ENCODE peak calls at places on chromosomes 7 and 10, in five cellular contexts. One of them, this sample, is unnamed.

GRCh38 chr7:5997210-5997808 is 11.5 kb downstream of the PMS2 start:
- DNase-seq in uterus: peak; percentile 56
- DNase-seq in A549: peak; percentile 63
- DNase-seq in heart left ventricle: peak; percentile 45
- DNase-seq in glutamatergic neuron: peak; percentile 19
- DNase-seq in this sample: peak; percentile 23

GRCh38 chr10:79384773-79385391 is 37.6 kb downstream of the PPIF start:
- DNase-seq in A549: no peak
- DNase-seq in glutamatergic neuron: no peak
- DNase-seq in uterus: no peak
- DNase-seq in heart left ventricle: no peak
- DNase-seq in this sample: no peak

GRCh38 chr10:113297226-113297625 is 255.6 kb upstream of the HABP2 start:
- DNase-seq in glutamatergic neuron: no peak
- DNase-seq in heart left ventricle: no peak
- DNase-seq in A549: no peak
- DNase-seq in uterus: no peak
- DNase-seq in this sample: no peak

GRCh38 chr7:95861041-95861440 is 88.7 kb downstream of the DYNC1I1 start:
- DNase-seq in glutamatergic neuron: no peak
- DNase-seq in heart left ventricle: no peak
- DNase-seq in A549: no peak
- DNase-seq in uterus: no peak
- DNase-seq in this sample: no peak

GRCh38 chr10:61899663-61899996 is 1.9 kb upstream of the ARID5B start:
- DNase-seq in uterus: no peak
- DNase-seq in heart left ventricle: no peak
- DNase-seq in A549: no peak
- DNase-seq in glutamatergic neuron: no peak
- DNase-seq in this sample: no peak

GRCh38 chr10:77939561-77940001 is 13.0 kb upstream of the DLG5 start:
- DNase-seq in A549: no peak
- DNase-seq in uterus: peak; percentile 69
- DNase-seq in heart left ventricle: peak; percentile 70
- DNase-seq in glutamatergic neuron: no peak
- DNase-seq in this sample: no peak

GRCh38 chr10:98414932-98415709 is at the start of gene PYROXD2:
- DNase-seq in glutamatergic neuron: peak; percentile 78
- DNase-seq in A549: peak; percentile 84
- DNase-seq in heart left ventricle: peak; percentile 96
- DNase-seq in uterus: peak; percentile 92
- DNase-seq in this sample: peak; percentile 72

GRCh38 chr7:140196361-140197217 is 19.8 kb upstream of the KDM7A start:
- DNase-seq in A549: no peak
- DNase-seq in uterus: peak; percentile 18
- DNase-seq in heart left ventricle: peak; percentile 38
- DNase-seq in glutamatergic neuron: no peak
- DNase-seq in this sample: no peak

GRCh38 chr7:127437772-127438330 is 45.3 kb upstream of the ZNF800 start:
- DNase-seq in glutamatergic neuron: no peak
- DNase-seq in A549: no peak
- DNase-seq in heart left ventricle: no peak
- DNase-seq in uterus: no peak
- DNase-seq in this sample: no peak

GRCh38 chr7:95794917-95795515 is 22.7 kb downstream of the DYNC1I1 start:
- DNase-seq in glutamatergic neuron: no peak
- DNase-seq in uterus: no peak
- DNase-seq in A549: no peak
- DNase-seq in heart left ventricle: no peak
- DNase-seq in this sample: peak; percentile 9

GRCh38 chr10:90148121-90148855 is 446.9 kb downstream of the KIF20B start:
- DNase-seq in heart left ventricle: no peak
- DNase-seq in uterus: no peak
- DNase-seq in A549: no peak
- DNase-seq in glutamatergic neuron: no peak
- DNase-seq in this sample: peak; percentile 11

DNA sequence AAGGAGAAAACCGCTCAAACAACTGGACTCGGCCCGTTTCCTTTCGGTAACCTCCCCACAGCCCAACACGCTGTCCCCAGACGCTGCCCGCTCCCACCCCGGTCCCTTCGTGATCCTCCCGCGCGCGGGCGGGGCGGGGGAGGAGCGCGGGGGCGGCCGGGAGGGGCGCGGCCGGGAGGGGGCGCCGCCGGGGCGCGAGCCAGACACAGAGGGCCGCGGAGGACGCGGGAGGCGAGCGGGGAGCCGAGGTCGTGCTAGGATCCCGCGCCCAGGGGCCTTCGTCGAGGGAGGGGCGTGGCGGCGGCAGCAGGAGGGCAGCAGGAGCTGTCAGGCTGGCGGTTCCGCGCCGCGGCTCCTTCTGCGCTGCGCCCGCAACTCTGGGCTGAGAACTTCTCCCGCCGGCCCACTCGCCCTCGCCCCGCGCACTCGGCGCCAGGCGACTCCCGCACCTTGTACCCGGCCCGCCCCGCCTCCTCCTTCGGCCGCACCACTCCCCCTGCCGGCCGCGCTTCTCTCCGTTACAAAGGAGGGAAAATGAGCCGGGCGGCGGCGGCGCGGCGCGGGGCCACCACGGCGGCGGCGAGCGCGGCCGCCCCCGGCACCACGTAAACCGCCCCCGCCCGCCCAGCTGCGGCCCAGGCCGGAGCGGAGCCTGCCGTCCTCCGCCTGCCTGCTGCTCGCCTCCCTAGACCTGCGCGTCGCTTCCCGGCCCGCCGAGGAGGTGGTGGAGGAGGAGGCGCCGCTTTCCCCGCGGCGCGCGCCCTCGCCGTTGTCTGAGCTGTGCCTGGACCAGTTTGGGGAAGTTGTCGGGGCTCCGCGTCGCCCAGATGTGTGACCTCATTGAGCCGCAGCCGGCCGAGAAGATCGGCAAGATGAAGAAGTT is at the start of gene CDK14:
- DNase-seq in heart left ventricle: peak; percentile 89
- DNase-seq in uterus: peak; percentile 77
- DNase-seq in A549: peak; percentile 66
- DNase-seq in glutamatergic neuron: peak; percentile 94
- DNase-seq in this sample: peak; percentile 85
- TF ChIP-seq CTCF in heart left ventricle: peak; percentile 54
- TF ChIP-seq CTCF in uterus: peak; percentile 45
- TF ChIP-seq CTCF in A549: peak; percentile 50
- TF ChIP-seq CTCF in glutamatergic neuron: peak; percentile 74
- TF ChIP-seq CTCF in this sample: peak; percentile 58

GRCh38 chr7:41785265-41785664 is 82.4 kb upstream of the INHBA start:
- DNase-seq in uterus: no peak
- DNase-seq in A549: no peak
- DNase-seq in heart left ventricle: no peak
- DNase-seq in glutamatergic neuron: no peak
- DNase-seq in this sample: no peak

GRCh38 chr7:41786324-41786723 is 83.4 kb upstream of the INHBA start:
- DNase-seq in heart left ventricle: no peak
- DNase-seq in A549: no peak
- DNase-seq in uterus: no peak
- DNase-seq in glutamatergic neuron: no peak
- DNase-seq in this sample: no peak

GRCh38 chr7:41786943-41787342 is 84.1 kb upstream of the INHBA start:
- DNase-seq in glutamatergic neuron: no peak
- DNase-seq in A549: no peak
- DNase-seq in heart left ventricle: no peak
- DNase-seq in uterus: no peak
- DNase-seq in this sample: no peak

GRCh38 chr7:41787951-41788350 is 85.1 kb upstream of the INHBA start:
- DNase-seq in glutamatergic neuron: no peak
- DNase-seq in A549: no peak
- DNase-seq in uterus: no peak
- DNase-seq in heart left ventricle: no peak
- DNase-seq in this sample: no peak

GRCh38 chr7:41785840-41786239 is 83.0 kb upstream of the INHBA start:
- DNase-seq in glutamatergic neuron: no peak
- DNase-seq in heart left ventricle: no peak
- DNase-seq in uterus: no peak
- DNase-seq in A549: no peak
- DNase-seq in this sample: no peak
- TF ChIP-seq CTCF in glutamatergic neuron: no peak
- TF ChIP-seq CTCF in heart left ventricle: no peak
- TF ChIP-seq CTCF in uterus: no peak
- TF ChIP-seq CTCF in A549: no peak
- TF ChIP-seq CTCF in this sample: no peak

GRCh38 chr7:100545636-100546128 is 6.7 kb downstream of the AGFG2 start:
- DNase-seq in heart left ventricle: peak; percentile 41
- DNase-seq in glutamatergic neuron: no peak
- DNase-seq in uterus: peak; percentile 73
- DNase-seq in A549: peak; percentile 93
- DNase-seq in this sample: no peak
- TF ChIP-seq CTCF in heart left ventricle: no peak
- TF ChIP-seq CTCF in glutamatergic neuron: no peak
- TF ChIP-seq CTCF in uterus: no peak
- TF ChIP-seq CTCF in A549: peak; percentile 15
- TF ChIP-seq CTCF in this sample: no peak

GRCh38 chr7:129918922-129919321 is 33.8 kb downstream of the UBE2H start:
- DNase-seq in heart left ventricle: no peak
- DNase-seq in A549: no peak
- DNase-seq in glutamatergic neuron: no peak
- DNase-seq in uterus: no peak
- DNase-seq in this sample: no peak
- TF ChIP-seq CTCF in heart left ventricle: no peak
- TF ChIP-seq CTCF in A549: no peak
- TF ChIP-seq CTCF in glutamatergic neuron: no peak
- TF ChIP-seq CTCF in uterus: no peak
- TF ChIP-seq CTCF in this sample: no peak

GRCh38 chr7:19620470-19620869 is 88.4 kb downstream of the POLR1F start:
- DNase-seq in glutamatergic neuron: no peak
- DNase-seq in A549: no peak
- DNase-seq in heart left ventricle: no peak
- DNase-seq in uterus: no peak
- DNase-seq in this sample: no peak

GRCh38 chr7:19619122-19619521 is 89.7 kb downstream of the POLR1F start:
- DNase-seq in A549: no peak
- DNase-seq in heart left ventricle: no peak
- DNase-seq in uterus: no peak
- DNase-seq in glutamatergic neuron: no peak
- DNase-seq in this sample: no peak

GRCh38 chr7:19617921-19618320 is 90.9 kb downstream of the POLR1F start:
- DNase-seq in heart left ventricle: no peak
- DNase-seq in uterus: no peak
- DNase-seq in A549: no peak
- DNase-seq in glutamatergic neuron: no peak
- DNase-seq in this sample: no peak

GRCh38 chr7:19623676-19624075 is 85.2 kb downstream of the POLR1F start:
- DNase-seq in A549: no peak
- DNase-seq in glutamatergic neuron: no peak
- DNase-seq in uterus: no peak
- DNase-seq in heart left ventricle: no peak
- DNase-seq in this sample: no peak

GRCh38 chr7:19621740-19622139 is 87.1 kb downstream of the POLR1F start:
- DNase-seq in glutamatergic neuron: no peak
- DNase-seq in heart left ventricle: no peak
- DNase-seq in uterus: no peak
- DNase-seq in A549: no peak
- DNase-seq in this sample: no peak
- TF ChIP-seq CTCF in glutamatergic neuron: no peak
- TF ChIP-seq CTCF in heart left ventricle: no peak
- TF ChIP-seq CTCF in uterus: no peak
- TF ChIP-seq CTCF in A549: no peak
- TF ChIP-seq CTCF in this sample: no peak